ENCODE peak calls at places on chromosomes 13 and 19, in four cellular contexts. L is IMR-90; X is stimulated activated CD4-positive, alpha-beta T cell treated with anti-CD3 and anti-CD28 coated beads, Interleukin-12 subunit alpha, Interleukin-12 subunit beta, amount 100 ng/mL, for 4 hours; Z is T-helper 9 cell. S is an unnamed sample.

GRCh38 chr19:38506375-38506722 is 72.9 kb downstream of the RYR1 start:
- DNase-seq in L (no peak), X (no peak), Z (no peak), S (no peak)

GRCh38 chr13:37375071-37375470 is 223.5 kb downstream of the POSTN start:
- DNase-seq in L (no peak), X (no peak), Z (no peak), S (no peak)

GRCh38 chr13:98447881-98448641 is 128.8 kb downstream of the STK24 start:
- DNase-seq in L (no peak), X (no peak), Z (peak; percentile 21), S (peak; percentile 85)

GRCh38 chr19:11179716-11180297 is 17.5 kb downstream of the KANK2 start:
- DNase-seq in L (no peak), X (no peak), Z (no peak), S (no peak)

GRCh38 chr13:26996965-26997752 is 174.5 kb downstream of the USP12 start:
- DNase-seq in L (no peak), X (no peak), Z (no peak), S (no peak)

GRCh38 chr13:101013245-101013644 is 338.6 kb upstream of the TMTC4 start:
- DNase-seq in L (no peak), X (no peak), Z (no peak), S (no peak)

GRCh38 chr19:50551713-50552187 is 16.5 kb downstream of the LRRC4B start:
- DNase-seq in L (no peak), X (no peak), Z (no peak), S (peak; percentile 54)

GRCh38 chr19:52735734-52736133 is 890 bp upstream of the ZNF611 start:
- DNase-seq in L (no peak), X (no peak), Z (no peak), S (peak; percentile 75)

GRCh38 chr19:609001-609340 is 19.3 kb downstream of the HCN2 start:
- DNase-seq in L (no peak), X (no peak), Z (no peak), S (no peak)

GRCh38 chr19:37932985-37933953 is 26.3 kb downstream of the SIPA1L3 start:
- DNase-seq in L (peak; percentile 61), X (no peak), Z (no peak), S (no peak)

GRCh38 chr13:30932481-30933333 is at the start of gene TEX26:
- DNase-seq in L (no peak), X (no peak), Z (no peak), S (peak; percentile 46)

GRCh38 chr13:27496006-27496405 is 45.6 kb upstream of the MTIF3 start:
- DNase-seq in L (no peak), X (no peak), Z (no peak), S (no peak)

GRCh38 chr13:77579971-77580370 is 44.5 kb downstream of the SCEL start:
- DNase-seq in L (no peak), X (no peak), Z (no peak), S (no peak)

GRCh38 chr13:72652681-72653080 is 74.7 kb downstream of the MZT1 start:
- DNase-seq in L (no peak), X (no peak), Z (no peak), S (no peak)

GRCh38 chr13:34738251-34739170 is 203.6 kb upstream of the NBEA start:
- DNase-seq in L (no peak), X (no peak), Z (no peak), S (no peak)

GRCh38 chr13:61255035-61255796 is 160.4 kb downstream of the PCDH20 start:
- DNase-seq in L (no peak), X (no peak), Z (no peak), S (no peak)

GRCh38 chr19:2043864-2044708 is 7.0 kb downstream of the MKNK2 start:
- DNase-seq in L (no peak), X (no peak), Z (no peak), S (no peak)

GRCh38 chr19:56681702-56682101 is 10.1 kb upstream of the ZNF835 start:
- DNase-seq in L (no peak), X (no peak), Z (no peak), S (no peak)

GRCh38 chr13:32811297-32811800 is 204.9 kb upstream of the KL start:
- DNase-seq in L (no peak), X (no peak), Z (no peak), S (no peak)

GRCh38 chr13:94298346-94298745 is 181.1 kb downstream of the DCT start:
- DNase-seq in L (no peak), X (no peak), Z (no peak), S (no peak)

GRCh38 chr19:16372065-16372915 is 47.7 kb downstream of the KLF2 start:
- DNase-seq in L (no peak), X (no peak), Z (no peak), S (no peak)

GRCh38 chr19:8158411-8159074 is 9.2 kb upstream of the FBN3 start:
- DNase-seq in L (peak; percentile 79), X (no peak), Z (peak; percentile 14), S (no peak)

GRCh38 chr19:29517946-29518345 is 7.8 kb upstream of the VSTM2B start:
- DNase-seq in L (no peak), X (no peak), Z (no peak), S (no peak)

GRCh38 chr19:39428309-39429112 is 7.2 kb downstream of the RPS16 start:
- DNase-seq in L (peak; percentile 96), X (no peak), Z (no peak), S (peak; percentile 88)

GRCh38 chr19:51809787-51810186 is 14.8 kb downstream of the FPR3 start:
- DNase-seq in L (no peak), X (no peak), Z (no peak), S (no peak)

GRCh38 chr13:65965496-65965895 is 1264.6 kb downstream of the PCDH9 start:
- DNase-seq in L (peak; percentile 20), X (no peak), Z (no peak), S (no peak)

GRCh38 chr13:73677041-73677589 is 457.1 kb downstream of the KLF12 start:
- DNase-seq in L (peak; percentile 71), X (no peak), Z (no peak), S (no peak)

GRCh38 chr19:35671818-35672217 is 5.5 kb downstream of the UPK1A start:
- DNase-seq in L (no peak), X (no peak), Z (no peak), S (no peak)

GRCh38 chr13:114099191-114099590 is 33.2 kb downstream of the RASA3 start:
- DNase-seq in L (peak; percentile 93), X (no peak), Z (no peak), S (no peak)

GRCh38 chr19:45009625-45010255 is 8.5 kb downstream of the RELB start:
- DNase-seq in L (no peak), X (no peak), Z (no peak), S (no peak)

GRCh38 chr19:2015611-2015950 is at the start of gene BTBD2:
- DNase-seq in L (peak; percentile 84), X (peak; percentile 64), Z (peak; percentile 43), S (no peak)

GRCh38 chr13:46178143-46178542 is 3.8 kb downstream of the LCP1 start:
- DNase-seq in L (no peak), X (no peak), Z (no peak), S (no peak)

GRCh38 chr13:80630685-80631121 is 289.8 kb upstream of the SPRY2 start:
- DNase-seq in L (no peak), X (no peak), Z (no peak), S (no peak)

GRCh38 chr13:113166681-113167080 is 8.2 kb downstream of the PROZ start:
- DNase-seq in L (no peak), X (no peak), Z (no peak), S (no peak)

GRCh38 chr19:56177564-56178243 is 1.9 kb downstream of the GALP start:
- DNase-seq in L (no peak), X (no peak), Z (no peak), S (no peak)

GRCh38 chr13:73138967-73139491 is 80.2 kb downstream of the KLF5 start:
- DNase-seq in L (no peak), X (no peak), Z (no peak), S (no peak)

S was measured in H1.